ENCODE peak calls at places on chromosomes 11 and 22, in nine cellular contexts. One of them, this sample, is unnamed.

GRCh38 chr11:87473174-87473573 is 435.4 kb downstream of the TMEM135 start:
- DNase-seq in CD8-positive, alpha-beta T cell: no peak
- DNase-seq in spleen: no peak
- DNase-seq in ascending aorta: no peak
- DNase-seq in stomach: no peak
- DNase-seq in mesendoderm: peak; percentile 69
- DNase-seq in sigmoid colon: no peak
- DNase-seq in colonic mucosa: no peak
- DNase-seq in mucosa of descending colon: no peak
- DNase-seq in this sample: no peak

GRCh38 chr11:82722236-82722635 is 11.4 kb downstream of the FAM181B start:
- DNase-seq in CD8-positive, alpha-beta T cell: no peak
- DNase-seq in spleen: no peak
- DNase-seq in ascending aorta: no peak
- DNase-seq in stomach: no peak
- DNase-seq in mesendoderm: no peak
- DNase-seq in sigmoid colon: no peak
- DNase-seq in colonic mucosa: no peak
- DNase-seq in mucosa of descending colon: no peak
- DNase-seq in this sample: no peak

GRCh38 chr22:37284807-37285355 is 2.6 kb downstream of the CYTH4 start:
- DNase-seq in CD8-positive, alpha-beta T cell: peak; percentile 61
- DNase-seq in spleen: peak; percentile 94
- DNase-seq in ascending aorta: peak; percentile 78
- DNase-seq in stomach: peak; percentile 40
- DNase-seq in mesendoderm: no peak
- DNase-seq in sigmoid colon: peak; percentile 80
- DNase-seq in colonic mucosa: peak; percentile 36
- DNase-seq in mucosa of descending colon: peak; percentile 79
- DNase-seq in this sample: no peak

GRCh38 chr11:19868281-19868821 is 155.7 kb downstream of the NAV2 start:
- DNase-seq in CD8-positive, alpha-beta T cell: no peak
- DNase-seq in spleen: no peak
- DNase-seq in ascending aorta: no peak
- DNase-seq in stomach: no peak
- DNase-seq in mesendoderm: peak; percentile 32
- DNase-seq in sigmoid colon: peak; percentile 80
- DNase-seq in colonic mucosa: no peak
- DNase-seq in mucosa of descending colon: no peak
- DNase-seq in this sample: no peak

GRCh38 chr22:36280379-36280778 is 27.4 kb downstream of the APOL1 start:
- DNase-seq in CD8-positive, alpha-beta T cell: no peak
- DNase-seq in spleen: no peak
- DNase-seq in ascending aorta: peak; percentile 69
- DNase-seq in stomach: no peak
- DNase-seq in mesendoderm: no peak
- DNase-seq in sigmoid colon: peak; percentile 83
- DNase-seq in colonic mucosa: no peak
- DNase-seq in mucosa of descending colon: peak; percentile 14
- DNase-seq in this sample: no peak

GRCh38 chr11:130278151-130278550 is 36.6 kb downstream of the ZBTB44 start:
- DNase-seq in CD8-positive, alpha-beta T cell: no peak
- DNase-seq in spleen: no peak
- DNase-seq in ascending aorta: no peak
- DNase-seq in stomach: no peak
- DNase-seq in mesendoderm: no peak
- DNase-seq in sigmoid colon: no peak
- DNase-seq in colonic mucosa: no peak
- DNase-seq in mucosa of descending colon: no peak
- DNase-seq in this sample: no peak

GRCh38 chr11:45654741-45655283 is 10.6 kb downstream of the CHST1 start:
- DNase-seq in CD8-positive, alpha-beta T cell: no peak
- DNase-seq in spleen: no peak
- DNase-seq in ascending aorta: peak; percentile 49
- DNase-seq in stomach: no peak
- DNase-seq in mesendoderm: no peak
- DNase-seq in sigmoid colon: peak; percentile 37
- DNase-seq in colonic mucosa: no peak
- DNase-seq in mucosa of descending colon: no peak
- DNase-seq in this sample: no peak

GRCh38 chr11:98600103-98600502 is 420.6 kb upstream of the CNTN5 start:
- DNase-seq in CD8-positive, alpha-beta T cell: no peak
- DNase-seq in spleen: no peak
- DNase-seq in ascending aorta: no peak
- DNase-seq in stomach: no peak
- DNase-seq in mesendoderm: no peak
- DNase-seq in sigmoid colon: no peak
- DNase-seq in colonic mucosa: no peak
- DNase-seq in mucosa of descending colon: no peak
- DNase-seq in this sample: no peak

GRCh38 chr11:8389034-8389996 is 125.6 kb upstream of the LMO1 start:
- DNase-seq in CD8-positive, alpha-beta T cell: no peak
- DNase-seq in spleen: no peak
- DNase-seq in ascending aorta: peak; percentile 35
- DNase-seq in stomach: peak; percentile 42
- DNase-seq in mesendoderm: no peak
- DNase-seq in sigmoid colon: no peak
- DNase-seq in colonic mucosa: no peak
- DNase-seq in mucosa of descending colon: no peak
- DNase-seq in this sample: no peak

GRCh38 chr11:2980168-2980840 is 11.8 kb downstream of the NAP1L4 start:
- DNase-seq in CD8-positive, alpha-beta T cell: no peak
- DNase-seq in spleen: no peak
- DNase-seq in ascending aorta: no peak
- DNase-seq in stomach: no peak
- DNase-seq in mesendoderm: no peak
- DNase-seq in sigmoid colon: no peak
- DNase-seq in colonic mucosa: no peak
- DNase-seq in mucosa of descending colon: no peak
- DNase-seq in this sample: no peak

GRCh38 chr22:43919106-43919965 is 4.3 kb upstream of the PNPLA3 start:
- DNase-seq in CD8-positive, alpha-beta T cell: no peak
- DNase-seq in spleen: no peak
- DNase-seq in ascending aorta: no peak
- DNase-seq in stomach: peak; percentile 44
- DNase-seq in mesendoderm: no peak
- DNase-seq in sigmoid colon: no peak
- DNase-seq in colonic mucosa: no peak
- DNase-seq in mucosa of descending colon: no peak
- DNase-seq in this sample: no peak

GRCh38 chr22:24325105-24325757 is 54.6 kb downstream of the SPECC1L start:
- DNase-seq in CD8-positive, alpha-beta T cell: no peak
- DNase-seq in spleen: no peak
- DNase-seq in ascending aorta: no peak
- DNase-seq in stomach: no peak
- DNase-seq in mesendoderm: peak; percentile 78
- DNase-seq in sigmoid colon: no peak
- DNase-seq in colonic mucosa: peak; percentile 34
- DNase-seq in mucosa of descending colon: no peak
- DNase-seq in this sample: no peak

GRCh38 chr11:2150206-2150847 is 10.7 kb downstream of the INS start:
- DNase-seq in CD8-positive, alpha-beta T cell: no peak
- DNase-seq in spleen: no peak
- DNase-seq in ascending aorta: no peak
- DNase-seq in stomach: no peak
- DNase-seq in mesendoderm: peak; percentile 80
- DNase-seq in sigmoid colon: no peak
- DNase-seq in colonic mucosa: no peak
- DNase-seq in mucosa of descending colon: no peak
- DNase-seq in this sample: peak; percentile 43

GRCh38 chr11:123458501-123458900 is 28.4 kb downstream of the GRAMD1B start:
- DNase-seq in CD8-positive, alpha-beta T cell: no peak
- DNase-seq in spleen: no peak
- DNase-seq in ascending aorta: no peak
- DNase-seq in stomach: no peak
- DNase-seq in mesendoderm: no peak
- DNase-seq in sigmoid colon: no peak
- DNase-seq in colonic mucosa: no peak
- DNase-seq in mucosa of descending colon: no peak
- DNase-seq in this sample: no peak

GRCh38 chr11:72828081-72828567 is 13.9 kb downstream of the ATG16L2 start:
- DNase-seq in CD8-positive, alpha-beta T cell: no peak
- DNase-seq in spleen: no peak
- DNase-seq in ascending aorta: no peak
- DNase-seq in stomach: no peak
- DNase-seq in mesendoderm: no peak
- DNase-seq in sigmoid colon: no peak
- DNase-seq in colonic mucosa: no peak
- DNase-seq in mucosa of descending colon: no peak
- DNase-seq in this sample: no peak

GRCh38 chr22:46071451-46072029 is 78.8 kb upstream of the PPARA start:
- DNase-seq in CD8-positive, alpha-beta T cell: peak; percentile 44
- DNase-seq in spleen: peak; percentile 92
- DNase-seq in ascending aorta: peak; percentile 94
- DNase-seq in stomach: peak; percentile 91
- DNase-seq in mesendoderm: no peak
- DNase-seq in sigmoid colon: peak; percentile 97
- DNase-seq in colonic mucosa: peak; percentile 94
- DNase-seq in mucosa of descending colon: peak; percentile 91
- DNase-seq in this sample: peak; percentile 96

GRCh38 chr11:132106336-132106982 is 736.0 kb downstream of the NTM start:
- DNase-seq in CD8-positive, alpha-beta T cell: no peak
- DNase-seq in spleen: no peak
- DNase-seq in ascending aorta: no peak
- DNase-seq in stomach: no peak
- DNase-seq in mesendoderm: no peak
- DNase-seq in sigmoid colon: no peak
- DNase-seq in colonic mucosa: no peak
- DNase-seq in mucosa of descending colon: no peak
- DNase-seq in this sample: no peak

GRCh38 chr11:128318856-128319474 is 268.4 kb downstream of the ETS1 start:
- DNase-seq in CD8-positive, alpha-beta T cell: peak; percentile 70
- DNase-seq in spleen: no peak
- DNase-seq in ascending aorta: no peak
- DNase-seq in stomach: no peak
- DNase-seq in mesendoderm: peak; percentile 44
- DNase-seq in sigmoid colon: no peak
- DNase-seq in colonic mucosa: no peak
- DNase-seq in mucosa of descending colon: no peak
- DNase-seq in this sample: no peak

DNA sequence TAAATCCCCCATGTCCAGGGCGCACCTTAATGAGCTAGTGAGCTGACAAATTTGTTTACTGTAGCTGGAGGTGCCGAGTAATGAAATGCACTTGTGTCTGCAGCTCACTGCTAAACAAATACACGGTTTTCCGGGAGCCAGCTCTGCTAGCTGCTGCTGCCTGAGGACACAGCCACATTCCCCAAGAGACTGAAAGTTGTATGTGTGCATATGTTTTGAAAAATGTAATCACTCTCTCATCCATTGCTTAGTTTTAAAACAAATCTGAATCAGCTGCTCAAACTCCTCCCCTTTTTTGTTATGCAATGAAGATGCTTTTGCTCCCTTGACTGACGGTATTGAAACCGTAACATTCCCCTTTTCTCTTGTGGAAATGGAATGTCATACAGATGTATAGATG is 62.4 kb upstream of the NNMT start:
- DNase-seq in CD8-positive, alpha-beta T cell: no peak
- DNase-seq in spleen: no peak
- DNase-seq in ascending aorta: no peak
- DNase-seq in stomach: no peak
- DNase-seq in mesendoderm: no peak
- DNase-seq in sigmoid colon: no peak
- DNase-seq in colonic mucosa: no peak
- DNase-seq in mucosa of descending colon: no peak
- DNase-seq in this sample: no peak
- H3K4me1 ChIP-seq in CD8-positive, alpha-beta T cell: no peaks in the 10 kb centered on the region
- H3K4me1 ChIP-seq in spleen: peaks cover 17% of the 10 kb centered on the region
- H3K4me1 ChIP-seq in ascending aorta: peaks cover 64% of the 10 kb centered on the region
- H3K4me1 ChIP-seq in stomach: peaks cover 25% of the 10 kb centered on the region
- H3K4me1 ChIP-seq in mesendoderm: no peaks in the 10 kb centered on the region
- H3K4me1 ChIP-seq in sigmoid colon: no peaks in the 10 kb centered on the region
- H3K4me1 ChIP-seq in colonic mucosa: no peaks in the 10 kb centered on the region
- H3K4me1 ChIP-seq in mucosa of descending colon: peaks cover 3% of the 10 kb centered on the region
- H3K4me1 ChIP-seq in this sample: no peaks in the 10 kb centered on the region

GRCh38 chr11:47056261-47056915 is 119.8 kb downstream of the CSTPP1 start:
- DNase-seq in CD8-positive, alpha-beta T cell: no peak
- DNase-seq in spleen: no peak
- DNase-seq in ascending aorta: no peak
- DNase-seq in stomach: no peak
- DNase-seq in mesendoderm: no peak
- DNase-seq in sigmoid colon: no peak
- DNase-seq in colonic mucosa: no peak
- DNase-seq in mucosa of descending colon: no peak
- DNase-seq in this sample: no peak
- H3K4me3 ChIP-seq in CD8-positive, alpha-beta T cell: no peak overlapping the region
- H3K4me3 ChIP-seq in spleen: no peak overlapping the region
- H3K4me3 ChIP-seq in ascending aorta: no peak overlapping the region
- H3K4me3 ChIP-seq in stomach: no peak overlapping the region
- H3K4me3 ChIP-seq in mesendoderm: no peak overlapping the region
- H3K4me3 ChIP-seq in sigmoid colon: no peak overlapping the region
- H3K4me3 ChIP-seq in colonic mucosa: no peak overlapping the region
- H3K4me3 ChIP-seq in mucosa of descending colon: no peak overlapping the region
- H3K4me3 ChIP-seq in this sample: no peak overlapping the region

GRCh38 chr11:66665369-66665768 is 12.3 kb downstream of the RBM4B start:
- DNase-seq in CD8-positive, alpha-beta T cell: no peak
- DNase-seq in spleen: no peak
- DNase-seq in ascending aorta: peak; percentile 45
- DNase-seq in stomach: no peak
- DNase-seq in mesendoderm: no peak
- DNase-seq in sigmoid colon: no peak
- DNase-seq in colonic mucosa: no peak
- DNase-seq in mucosa of descending colon: no peak
- DNase-seq in this sample: no peak
- H3K36me3 ChIP-seq in CD8-positive, alpha-beta T cell: peaks cover 23% of the 10 kb centered on the region
- H3K36me3 ChIP-seq in spleen: peaks cover 32% of the 10 kb centered on the region
- H3K36me3 ChIP-seq in ascending aorta: peaks cover 38% of the 10 kb centered on the region
- H3K36me3 ChIP-seq in stomach: peaks cover 86% of the 10 kb centered on the region
- H3K36me3 ChIP-seq in mesendoderm: peaks cover 4% of the 10 kb centered on the region
- H3K36me3 ChIP-seq in sigmoid colon: peaks cover 10% of the 10 kb centered on the region
- H3K36me3 ChIP-seq in colonic mucosa: peaks cover 10% of the 10 kb centered on the region
- H3K36me3 ChIP-seq in mucosa of descending colon: no peaks in the 10 kb centered on the region
- H3K36me3 ChIP-seq in this sample: peaks cover 70% of the 10 kb centered on the region

DNA sequence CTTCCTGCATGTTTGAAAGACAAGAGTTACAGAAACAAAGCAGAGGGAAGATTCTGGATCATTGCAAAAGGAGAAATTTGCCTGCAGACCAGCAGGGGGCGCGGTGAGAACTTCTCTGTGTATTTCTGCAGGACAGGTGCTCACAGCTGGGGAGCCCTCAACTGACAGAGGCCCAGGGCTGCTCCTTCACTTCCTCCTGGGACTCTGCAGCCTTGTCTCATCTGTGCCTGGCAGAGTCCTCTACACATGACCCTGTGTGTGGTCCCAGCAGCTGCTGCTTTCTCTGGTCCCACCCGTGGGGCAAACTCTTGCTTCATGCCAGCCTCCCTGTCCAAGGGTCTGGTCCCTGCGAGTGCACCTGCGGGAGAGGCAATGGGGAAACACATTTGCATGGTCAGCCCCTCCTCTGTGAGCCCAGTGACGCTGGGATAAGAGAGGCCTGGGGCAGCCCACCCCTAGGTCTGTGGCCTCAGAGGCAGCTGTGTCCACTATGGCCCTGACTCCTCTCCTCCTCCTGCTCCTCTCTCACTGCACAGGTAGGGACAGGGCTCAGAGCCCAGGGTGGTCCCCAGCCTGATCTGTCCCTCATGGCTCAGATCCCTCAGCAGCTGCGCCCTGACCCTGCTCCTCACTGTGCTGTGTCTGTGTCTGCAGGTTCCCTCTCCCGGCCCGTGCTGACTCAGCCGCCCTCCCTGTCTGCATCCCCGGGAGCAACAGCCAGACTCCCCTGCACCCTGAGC is 43.2 kb upstream of the VPREB1 start:
- DNase-seq in CD8-positive, alpha-beta T cell: no peak
- DNase-seq in spleen: peak; percentile 89
- DNase-seq in ascending aorta: no peak
- DNase-seq in stomach: peak; percentile 48
- DNase-seq in mesendoderm: peak; percentile 58
- DNase-seq in sigmoid colon: peak; percentile 74
- DNase-seq in colonic mucosa: no peak
- DNase-seq in mucosa of descending colon: no peak
- DNase-seq in this sample: peak; percentile 16
- H3K4me1 ChIP-seq in CD8-positive, alpha-beta T cell: no peaks in the 10 kb centered on the region
- H3K4me1 ChIP-seq in spleen: peaks cover 19% of the 10 kb centered on the region
- H3K4me1 ChIP-seq in ascending aorta: no peaks in the 10 kb centered on the region
- H3K4me1 ChIP-seq in stomach: no peaks in the 10 kb centered on the region
- H3K4me1 ChIP-seq in mesendoderm: no peaks in the 10 kb centered on the region
- H3K4me1 ChIP-seq in sigmoid colon: no peaks in the 10 kb centered on the region
- H3K4me1 ChIP-seq in colonic mucosa: no peaks in the 10 kb centered on the region
- H3K4me1 ChIP-seq in mucosa of descending colon: no peaks in the 10 kb centered on the region
- H3K4me1 ChIP-seq in this sample: no peaks in the 10 kb centered on the region